ENCODE peak calls at places on chromosomes 4 and X, in eight cellular contexts. One of them, this sample, is unnamed. For H3K9me3, the result is how much of the 10 kb centered on the place peaks cover.

GRCh38 chr4:189897667-189898066 is 43.0 kb upstream of the FRG1 start:
- DNase-seq in body of pancreas: no peak
- DNase-seq in lower lobe of right lung: no peak
- DNase-seq in fibroblast of lung: no peak
- DNase-seq in cardiac muscle cell: no peak
- DNase-seq in stomach: no peak
- DNase-seq in PC-3: no peak
- DNase-seq in sigmoid colon: no peak
- DNase-seq in this sample: no peak

GRCh38 chrX:11381464-11381863 is 88.3 kb downstream of the AMELX start:
- DNase-seq in body of pancreas: peak
- DNase-seq in lower lobe of right lung: no peak
- DNase-seq in fibroblast of lung: peak
- DNase-seq in cardiac muscle cell: peak
- DNase-seq in stomach: no peak
- DNase-seq in PC-3: peak
- DNase-seq in sigmoid colon: peak
- DNase-seq in this sample: no peak

GRCh38 chrX:153206425-153207046 is 27.5 kb downstream of the MAGEA1 start:
- DNase-seq in body of pancreas: no peak
- DNase-seq in lower lobe of right lung: no peak
- DNase-seq in fibroblast of lung: no peak
- DNase-seq in cardiac muscle cell: no peak
- DNase-seq in stomach: no peak
- DNase-seq in PC-3: no peak
- DNase-seq in sigmoid colon: no peak
- DNase-seq in this sample: no peak

GRCh38 chrX:16638533-16638932 is 11.4 kb upstream of the S100G start:
- DNase-seq in body of pancreas: no peak
- DNase-seq in lower lobe of right lung: no peak
- DNase-seq in fibroblast of lung: peak
- DNase-seq in cardiac muscle cell: no peak
- DNase-seq in stomach: no peak
- DNase-seq in PC-3: peak
- DNase-seq in sigmoid colon: no peak
- DNase-seq in this sample: no peak

GRCh38 chr4:124596811-124597210 is 115.7 kb downstream of the ANKRD50 start:
- DNase-seq in body of pancreas: no peak
- DNase-seq in lower lobe of right lung: no peak
- DNase-seq in fibroblast of lung: no peak
- DNase-seq in cardiac muscle cell: no peak
- DNase-seq in stomach: no peak
- DNase-seq in PC-3: no peak
- DNase-seq in sigmoid colon: no peak
- DNase-seq in this sample: no peak

GRCh38 chr4:145731026-145731425 is 51.1 kb downstream of the C4orf51 start:
- DNase-seq in body of pancreas: peak
- DNase-seq in lower lobe of right lung: no peak
- DNase-seq in fibroblast of lung: peak
- DNase-seq in cardiac muscle cell: peak
- DNase-seq in stomach: peak
- DNase-seq in PC-3: peak
- DNase-seq in sigmoid colon: no peak
- DNase-seq in this sample: no peak

GRCh38 chr4:96390404-96390803 is 550.5 kb downstream of the PDHA2 start:
- DNase-seq in body of pancreas: no peak
- DNase-seq in lower lobe of right lung: no peak
- DNase-seq in fibroblast of lung: no peak
- DNase-seq in cardiac muscle cell: no peak
- DNase-seq in stomach: no peak
- DNase-seq in PC-3: no peak
- DNase-seq in sigmoid colon: no peak
- DNase-seq in this sample: no peak

GRCh38 chrX:102516314-102516936 is at the start of gene TMSB15A:
- DNase-seq in body of pancreas: peak
- DNase-seq in lower lobe of right lung: peak
- DNase-seq in fibroblast of lung: peak
- DNase-seq in cardiac muscle cell: peak
- DNase-seq in stomach: peak
- DNase-seq in PC-3: peak
- DNase-seq in sigmoid colon: peak
- DNase-seq in this sample: peak

GRCh38 chrX:68432648-68433047 is 647 bp downstream of the OPHN1 start:
- DNase-seq in body of pancreas: no peak
- DNase-seq in lower lobe of right lung: no peak
- DNase-seq in fibroblast of lung: peak
- DNase-seq in cardiac muscle cell: no peak
- DNase-seq in stomach: no peak
- DNase-seq in PC-3: peak
- DNase-seq in sigmoid colon: no peak
- DNase-seq in this sample: no peak

GRCh38 chrX:2397648-2398340 is 103.0 kb downstream of the DHRSX start:
- DNase-seq in body of pancreas: no peak
- DNase-seq in lower lobe of right lung: no peak
- DNase-seq in fibroblast of lung: peak
- DNase-seq in cardiac muscle cell: peak
- DNase-seq in stomach: no peak
- DNase-seq in PC-3: peak
- DNase-seq in sigmoid colon: no peak
- DNase-seq in this sample: no peak

GRCh38 chr4:151991884-151992166 is 231.0 kb upstream of the GATB start:
- DNase-seq in body of pancreas: no peak
- DNase-seq in lower lobe of right lung: no peak
- DNase-seq in fibroblast of lung: peak
- DNase-seq in cardiac muscle cell: no peak
- DNase-seq in stomach: no peak
- DNase-seq in PC-3: no peak
- DNase-seq in sigmoid colon: no peak
- DNase-seq in this sample: no peak

GRCh38 chrX:34147345-34147744 is 15.2 kb upstream of the FAM47A start:
- DNase-seq in body of pancreas: no peak
- DNase-seq in lower lobe of right lung: no peak
- DNase-seq in fibroblast of lung: no peak
- DNase-seq in cardiac muscle cell: no peak
- DNase-seq in stomach: no peak
- DNase-seq in PC-3: no peak
- DNase-seq in sigmoid colon: no peak
- DNase-seq in this sample: no peak

GRCh38 chr4:83231620-83232056 is 53.0 kb downstream of the COQ2 start:
- DNase-seq in body of pancreas: no peak
- DNase-seq in lower lobe of right lung: no peak
- DNase-seq in fibroblast of lung: no peak
- DNase-seq in cardiac muscle cell: peak
- DNase-seq in stomach: no peak
- DNase-seq in PC-3: peak
- DNase-seq in sigmoid colon: no peak
- DNase-seq in this sample: no peak

GRCh38 chr4:104989363-104989762 is 157.3 kb upstream of the TET2 start:
- DNase-seq in body of pancreas: peak
- DNase-seq in lower lobe of right lung: no peak
- DNase-seq in fibroblast of lung: peak
- DNase-seq in cardiac muscle cell: peak
- DNase-seq in stomach: no peak
- DNase-seq in PC-3: peak
- DNase-seq in sigmoid colon: no peak
- DNase-seq in this sample: no peak

GRCh38 chrX:67601771-67602170 is 58.0 kb downstream of the AR start:
- DNase-seq in body of pancreas: no peak
- DNase-seq in lower lobe of right lung: no peak
- DNase-seq in fibroblast of lung: peak
- DNase-seq in cardiac muscle cell: no peak
- DNase-seq in stomach: no peak
- DNase-seq in PC-3: no peak
- DNase-seq in sigmoid colon: no peak
- DNase-seq in this sample: no peak

GRCh38 chr4:177728361-177729152 is 286.3 kb upstream of the AGA start:
- DNase-seq in body of pancreas: no peak
- DNase-seq in lower lobe of right lung: no peak
- DNase-seq in fibroblast of lung: peak
- DNase-seq in cardiac muscle cell: no peak
- DNase-seq in stomach: no peak
- DNase-seq in PC-3: peak
- DNase-seq in sigmoid colon: no peak
- DNase-seq in this sample: no peak

GRCh38 chr4:94939791-94940530 is 182.2 kb downstream of the BMPR1B start:
- DNase-seq in body of pancreas: no peak
- DNase-seq in lower lobe of right lung: no peak
- DNase-seq in fibroblast of lung: peak
- DNase-seq in cardiac muscle cell: no peak
- DNase-seq in stomach: no peak
- DNase-seq in PC-3: peak
- DNase-seq in sigmoid colon: no peak
- DNase-seq in this sample: no peak

GRCh38 chr4:1378559-1379231 is 27.5 kb downstream of the NKX1-1 start:
- DNase-seq in body of pancreas: peak
- DNase-seq in lower lobe of right lung: peak
- DNase-seq in fibroblast of lung: no peak
- DNase-seq in cardiac muscle cell: no peak
- DNase-seq in stomach: no peak
- DNase-seq in PC-3: no peak
- DNase-seq in sigmoid colon: peak
- DNase-seq in this sample: no peak

GRCh38 chr4:172042714-172043114 is 229.5 kb downstream of the GALNTL6 start:
- DNase-seq in body of pancreas: no peak
- DNase-seq in lower lobe of right lung: no peak
- DNase-seq in fibroblast of lung: peak
- DNase-seq in cardiac muscle cell: no peak
- DNase-seq in stomach: no peak
- DNase-seq in PC-3: peak
- DNase-seq in sigmoid colon: no peak
- DNase-seq in this sample: no peak

GRCh38 chrX:38982370-38982769 is 181.1 kb downstream of the MID1IP1 start:
- DNase-seq in body of pancreas: no peak
- DNase-seq in lower lobe of right lung: no peak
- DNase-seq in fibroblast of lung: no peak
- DNase-seq in cardiac muscle cell: no peak
- DNase-seq in stomach: no peak
- DNase-seq in PC-3: no peak
- DNase-seq in sigmoid colon: no peak
- DNase-seq in this sample: no peak

DNA sequence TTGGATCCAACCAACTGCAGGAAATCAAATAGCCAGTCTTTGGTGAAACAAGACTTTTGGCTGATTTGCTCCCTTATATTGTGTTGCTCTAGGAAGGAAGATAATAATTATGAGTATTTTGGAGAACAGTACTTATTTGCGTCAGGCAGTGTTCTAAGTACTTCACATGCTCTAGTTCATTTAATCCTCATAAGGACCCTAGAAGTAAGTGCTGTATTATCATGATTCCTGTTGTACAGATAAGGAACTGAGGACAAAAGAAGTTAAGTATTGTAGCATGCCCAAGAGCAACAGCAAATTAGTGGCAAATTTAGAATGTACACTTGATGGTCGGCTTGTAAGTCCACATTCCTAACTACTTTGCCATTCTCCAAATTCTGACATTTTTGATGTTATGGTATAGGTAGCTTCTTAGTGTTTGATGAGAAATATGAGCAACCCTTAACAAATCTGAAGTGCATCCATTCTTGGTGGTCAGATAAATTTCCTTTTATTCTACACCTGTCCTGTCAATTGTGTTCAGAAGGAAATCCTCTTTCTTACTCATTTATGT is 72.0 kb downstream of the SPRY1 start:
- DNase-seq in body of pancreas: no peak
- DNase-seq in lower lobe of right lung: no peak
- DNase-seq in fibroblast of lung: no peak
- DNase-seq in cardiac muscle cell: no peak
- DNase-seq in stomach: no peak
- DNase-seq in PC-3: peak
- DNase-seq in sigmoid colon: no peak
- DNase-seq in this sample: no peak
- H3K9me3 ChIP-seq in body of pancreas: under half
- H3K9me3 ChIP-seq in lower lobe of right lung: under half
- H3K9me3 ChIP-seq in fibroblast of lung: under half
- H3K9me3 ChIP-seq in cardiac muscle cell: under half
- H3K9me3 ChIP-seq in stomach: under half
- H3K9me3 ChIP-seq in PC-3: under half
- H3K9me3 ChIP-seq in sigmoid colon: under half
- H3K9me3 ChIP-seq in this sample: under half

DNA sequence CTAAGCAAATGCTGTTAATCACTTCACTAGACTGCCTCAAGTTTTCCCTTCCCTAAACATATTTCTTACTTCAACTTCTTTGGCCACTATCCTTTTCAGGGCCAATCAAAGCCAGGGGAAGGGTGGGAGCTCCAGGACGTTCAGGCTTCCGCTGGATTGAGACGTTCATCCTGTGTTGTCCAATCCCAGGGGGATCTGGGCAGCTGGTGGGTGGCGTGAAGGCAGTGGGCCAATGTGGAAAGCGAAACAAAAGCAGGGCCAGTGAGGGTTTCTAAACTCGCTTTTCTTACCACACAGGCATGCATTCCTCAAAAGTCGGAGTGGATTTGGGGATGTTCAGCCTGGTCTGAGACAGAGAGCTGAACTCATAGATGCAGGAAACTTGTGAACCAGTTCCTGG is 7.6 kb downstream of the CXCL13 start:
- DNase-seq in body of pancreas: no peak
- DNase-seq in lower lobe of right lung: no peak
- DNase-seq in fibroblast of lung: no peak
- DNase-seq in cardiac muscle cell: peak
- DNase-seq in stomach: no peak
- DNase-seq in PC-3: no peak
- DNase-seq in sigmoid colon: no peak
- DNase-seq in this sample: no peak
- H3K9me3 ChIP-seq in body of pancreas: under half
- H3K9me3 ChIP-seq in lower lobe of right lung: under half
- H3K9me3 ChIP-seq in fibroblast of lung: under half
- H3K9me3 ChIP-seq in cardiac muscle cell: under half
- H3K9me3 ChIP-seq in stomach: under half
- H3K9me3 ChIP-seq in PC-3: under half
- H3K9me3 ChIP-seq in sigmoid colon: under half
- H3K9me3 ChIP-seq in this sample: under half

DNA sequence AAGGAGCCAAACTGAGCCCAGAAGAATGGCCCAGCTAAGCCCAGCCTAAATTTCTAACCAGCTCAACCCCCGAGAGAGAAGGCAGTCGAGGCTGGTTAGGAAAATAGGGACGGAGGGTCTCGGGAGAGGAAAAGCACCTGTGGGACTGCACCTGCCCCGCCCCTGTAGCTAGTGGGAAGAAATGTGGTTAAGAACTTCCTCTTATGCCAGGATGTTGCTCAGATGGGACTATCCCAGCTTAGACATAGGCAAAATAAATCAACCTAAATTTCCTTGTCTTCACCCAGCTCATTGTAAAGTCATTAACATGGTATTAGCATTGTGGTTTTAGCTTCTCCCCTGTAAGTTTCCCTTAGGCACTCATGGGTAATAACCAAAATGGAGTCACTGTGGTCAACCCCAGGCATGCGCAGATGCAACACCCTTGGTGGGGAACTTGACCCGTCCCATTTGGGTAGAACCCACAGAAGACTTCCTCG is 86.8 kb downstream of the ZNF718 start:
- DNase-seq in body of pancreas: no peak
- DNase-seq in lower lobe of right lung: no peak
- DNase-seq in fibroblast of lung: no peak
- DNase-seq in cardiac muscle cell: no peak
- DNase-seq in stomach: no peak
- DNase-seq in PC-3: no peak
- DNase-seq in sigmoid colon: no peak
- DNase-seq in this sample: no peak
- H3K9me3 ChIP-seq in body of pancreas: under half
- H3K9me3 ChIP-seq in lower lobe of right lung: under half
- H3K9me3 ChIP-seq in fibroblast of lung: under half
- H3K9me3 ChIP-seq in cardiac muscle cell: under half
- H3K9me3 ChIP-seq in stomach: under half
- H3K9me3 ChIP-seq in PC-3: under half
- H3K9me3 ChIP-seq in sigmoid colon: under half
- H3K9me3 ChIP-seq in this sample: under half

GRCh38 chrX:136258951-136259350 is 7.8 kb upstream of the MAP7D3 start:
- DNase-seq in body of pancreas: no peak
- DNase-seq in lower lobe of right lung: no peak
- DNase-seq in fibroblast of lung: no peak
- DNase-seq in cardiac muscle cell: no peak
- DNase-seq in stomach: no peak
- DNase-seq in PC-3: no peak
- DNase-seq in sigmoid colon: no peak
- DNase-seq in this sample: no peak
- H3K9me3 ChIP-seq in body of pancreas: under half
- H3K9me3 ChIP-seq in lower lobe of right lung: under half
- H3K9me3 ChIP-seq in fibroblast of lung: under half
- H3K9me3 ChIP-seq in cardiac muscle cell: under half
- H3K9me3 ChIP-seq in stomach: under half
- H3K9me3 ChIP-seq in PC-3: under half
- H3K9me3 ChIP-seq in sigmoid colon: under half
- H3K9me3 ChIP-seq in this sample: under half